ENCODE peak calls at places on chromosomes 2 and 18, in six cellular contexts. One of them, this sample, is unnamed.

GRCh38 chr2:239834143-239834542 is 191.0 kb downstream of the NDUFA10 start:
- DNase-seq in CD4-positive, alpha-beta T cell: no peak
- DNase-seq in foreskin fibroblast: no peak
- DNase-seq in CD8-positive, alpha-beta T cell: no peak
- DNase-seq in spleen: no peak
- DNase-seq in AG09319: no peak
- DNase-seq in this sample: no peak

GRCh38 chr2:42928692-42929576 is 136.6 kb upstream of the HAAO start:
- DNase-seq in CD4-positive, alpha-beta T cell: no peak
- DNase-seq in foreskin fibroblast: peak
- DNase-seq in CD8-positive, alpha-beta T cell: no peak
- DNase-seq in spleen: no peak
- DNase-seq in AG09319: no peak
- DNase-seq in this sample: no peak

GRCh38 chr2:128949360-128949759 is 630.7 kb upstream of the HS6ST1 start:
- DNase-seq in CD4-positive, alpha-beta T cell: no peak
- DNase-seq in foreskin fibroblast: no peak
- DNase-seq in CD8-positive, alpha-beta T cell: no peak
- DNase-seq in spleen: no peak
- DNase-seq in AG09319: no peak
- DNase-seq in this sample: no peak

GRCh38 chr2:55879976-55880375 is 43.6 kb downstream of the EFEMP1 start:
- DNase-seq in CD4-positive, alpha-beta T cell: no peak
- DNase-seq in foreskin fibroblast: peak
- DNase-seq in CD8-positive, alpha-beta T cell: no peak
- DNase-seq in spleen: no peak
- DNase-seq in AG09319: no peak
- DNase-seq in this sample: no peak

GRCh38 chr2:62736899-62737559 is 31.5 kb downstream of the EHBP1 start:
- DNase-seq in CD4-positive, alpha-beta T cell: no peak
- DNase-seq in foreskin fibroblast: no peak
- DNase-seq in CD8-positive, alpha-beta T cell: no peak
- DNase-seq in spleen: no peak
- DNase-seq in AG09319: no peak
- DNase-seq in this sample: no peak

GRCh38 chr18:75088622-75089211 is 120.2 kb downstream of the PTGR3 start:
- DNase-seq in CD4-positive, alpha-beta T cell: no peak
- DNase-seq in foreskin fibroblast: no peak
- DNase-seq in CD8-positive, alpha-beta T cell: no peak
- DNase-seq in spleen: no peak
- DNase-seq in AG09319: no peak
- DNase-seq in this sample: no peak

GRCh38 chr2:21317131-21317530 is 193.4 kb downstream of the TDRD15 start:
- DNase-seq in CD4-positive, alpha-beta T cell: no peak
- DNase-seq in foreskin fibroblast: no peak
- DNase-seq in CD8-positive, alpha-beta T cell: no peak
- DNase-seq in spleen: no peak
- DNase-seq in AG09319: no peak
- DNase-seq in this sample: peak

GRCh38 chr2:15159751-15160177 is 401.4 kb downstream of the NBAS start:
- DNase-seq in CD4-positive, alpha-beta T cell: no peak
- DNase-seq in foreskin fibroblast: peak
- DNase-seq in CD8-positive, alpha-beta T cell: no peak
- DNase-seq in spleen: no peak
- DNase-seq in AG09319: no peak
- DNase-seq in this sample: peak

GRCh38 chr2:152573168-152573567 is 144.1 kb downstream of the PRPF40A start:
- DNase-seq in CD4-positive, alpha-beta T cell: no peak
- DNase-seq in foreskin fibroblast: peak
- DNase-seq in CD8-positive, alpha-beta T cell: no peak
- DNase-seq in spleen: no peak
- DNase-seq in AG09319: no peak
- DNase-seq in this sample: peak

GRCh38 chr18:31432316-31432715 is 15.2 kb upstream of the DSG3 start:
- DNase-seq in CD4-positive, alpha-beta T cell: no peak
- DNase-seq in foreskin fibroblast: no peak
- DNase-seq in CD8-positive, alpha-beta T cell: no peak
- DNase-seq in spleen: no peak
- DNase-seq in AG09319: no peak
- DNase-seq in this sample: no peak

GRCh38 chr2:188808921-188809320 is 165.3 kb upstream of the COL3A1 start:
- DNase-seq in CD4-positive, alpha-beta T cell: no peak
- DNase-seq in foreskin fibroblast: peak
- DNase-seq in CD8-positive, alpha-beta T cell: no peak
- DNase-seq in spleen: no peak
- DNase-seq in AG09319: no peak
- DNase-seq in this sample: no peak

GRCh38 chr18:57910817-57911216 is 107.7 kb upstream of the ATP8B1 start:
- DNase-seq in CD4-positive, alpha-beta T cell: no peak
- DNase-seq in foreskin fibroblast: no peak
- DNase-seq in CD8-positive, alpha-beta T cell: no peak
- DNase-seq in spleen: no peak
- DNase-seq in AG09319: no peak
- DNase-seq in this sample: peak

GRCh38 chr2:100043246-100043890 is 99.0 kb downstream of the AFF3 start:
- DNase-seq in CD4-positive, alpha-beta T cell: no peak
- DNase-seq in foreskin fibroblast: no peak
- DNase-seq in CD8-positive, alpha-beta T cell: no peak
- DNase-seq in spleen: no peak
- DNase-seq in AG09319: no peak
- DNase-seq in this sample: no peak

GRCh38 chr2:3326871-3327270 is 50.7 kb downstream of the EIPR1 start:
- DNase-seq in CD4-positive, alpha-beta T cell: no peak
- DNase-seq in foreskin fibroblast: no peak
- DNase-seq in CD8-positive, alpha-beta T cell: no peak
- DNase-seq in spleen: peak
- DNase-seq in AG09319: no peak
- DNase-seq in this sample: no peak

GRCh38 chr2:62038980-62039771 is 133.7 kb downstream of the COMMD1 start:
- DNase-seq in CD4-positive, alpha-beta T cell: no peak
- DNase-seq in foreskin fibroblast: peak
- DNase-seq in CD8-positive, alpha-beta T cell: no peak
- DNase-seq in spleen: no peak
- DNase-seq in AG09319: no peak
- DNase-seq in this sample: peak

GRCh38 chr2:100997509-100998234 is 4.4 kb upstream of the RPL31 start:
- DNase-seq in CD4-positive, alpha-beta T cell: no peak
- DNase-seq in foreskin fibroblast: no peak
- DNase-seq in CD8-positive, alpha-beta T cell: no peak
- DNase-seq in spleen: no peak
- DNase-seq in AG09319: no peak
- DNase-seq in this sample: no peak

GRCh38 chr2:139674577-139674976 is 894.4 kb upstream of the NXPH2 start:
- DNase-seq in CD4-positive, alpha-beta T cell: no peak
- DNase-seq in foreskin fibroblast: no peak
- DNase-seq in CD8-positive, alpha-beta T cell: no peak
- DNase-seq in spleen: no peak
- DNase-seq in AG09319: no peak
- DNase-seq in this sample: no peak
- TF ChIP-seq CTCF in CD4-positive, alpha-beta T cell: no peak
- TF ChIP-seq CTCF in foreskin fibroblast: no peak
- TF ChIP-seq CTCF in CD8-positive, alpha-beta T cell: no peak
- TF ChIP-seq CTCF in spleen: no peak
- TF ChIP-seq CTCF in AG09319: no peak
- TF ChIP-seq CTCF in this sample: no peak

GRCh38 chr2:207473866-207474251 is 55.9 kb upstream of the CREB1 start:
- DNase-seq in CD4-positive, alpha-beta T cell: no peak
- DNase-seq in foreskin fibroblast: no peak
- DNase-seq in CD8-positive, alpha-beta T cell: no peak
- DNase-seq in spleen: no peak
- DNase-seq in AG09319: no peak
- DNase-seq in this sample: no peak

GRCh38 chr2:207472343-207473202 is 57.2 kb upstream of the CREB1 start:
- DNase-seq in CD4-positive, alpha-beta T cell: no peak
- DNase-seq in foreskin fibroblast: peak
- DNase-seq in CD8-positive, alpha-beta T cell: no peak
- DNase-seq in spleen: no peak
- DNase-seq in AG09319: no peak
- DNase-seq in this sample: no peak

GRCh38 chr2:207471261-207471660 is 58.5 kb upstream of the CREB1 start:
- DNase-seq in CD4-positive, alpha-beta T cell: no peak
- DNase-seq in foreskin fibroblast: no peak
- DNase-seq in CD8-positive, alpha-beta T cell: no peak
- DNase-seq in spleen: no peak
- DNase-seq in AG09319: no peak
- DNase-seq in this sample: no peak

GRCh38 chr2:207474871-207475485 is 54.8 kb upstream of the CREB1 start:
- DNase-seq in CD4-positive, alpha-beta T cell: no peak
- DNase-seq in foreskin fibroblast: peak
- DNase-seq in CD8-positive, alpha-beta T cell: peak
- DNase-seq in spleen: no peak
- DNase-seq in AG09319: peak
- DNase-seq in this sample: peak

GRCh38 chr2:207473203-207473865 is 56.4 kb upstream of the CREB1 start:
- DNase-seq in CD4-positive, alpha-beta T cell: no peak
- DNase-seq in foreskin fibroblast: peak
- DNase-seq in CD8-positive, alpha-beta T cell: no peak
- DNase-seq in spleen: no peak
- DNase-seq in AG09319: peak
- DNase-seq in this sample: peak
- TF ChIP-seq CTCF in CD4-positive, alpha-beta T cell: peak
- TF ChIP-seq CTCF in foreskin fibroblast: peak
- TF ChIP-seq CTCF in CD8-positive, alpha-beta T cell: peak
- TF ChIP-seq CTCF in spleen: no peak
- TF ChIP-seq CTCF in AG09319: peak
- TF ChIP-seq CTCF in this sample: peak

DNA sequence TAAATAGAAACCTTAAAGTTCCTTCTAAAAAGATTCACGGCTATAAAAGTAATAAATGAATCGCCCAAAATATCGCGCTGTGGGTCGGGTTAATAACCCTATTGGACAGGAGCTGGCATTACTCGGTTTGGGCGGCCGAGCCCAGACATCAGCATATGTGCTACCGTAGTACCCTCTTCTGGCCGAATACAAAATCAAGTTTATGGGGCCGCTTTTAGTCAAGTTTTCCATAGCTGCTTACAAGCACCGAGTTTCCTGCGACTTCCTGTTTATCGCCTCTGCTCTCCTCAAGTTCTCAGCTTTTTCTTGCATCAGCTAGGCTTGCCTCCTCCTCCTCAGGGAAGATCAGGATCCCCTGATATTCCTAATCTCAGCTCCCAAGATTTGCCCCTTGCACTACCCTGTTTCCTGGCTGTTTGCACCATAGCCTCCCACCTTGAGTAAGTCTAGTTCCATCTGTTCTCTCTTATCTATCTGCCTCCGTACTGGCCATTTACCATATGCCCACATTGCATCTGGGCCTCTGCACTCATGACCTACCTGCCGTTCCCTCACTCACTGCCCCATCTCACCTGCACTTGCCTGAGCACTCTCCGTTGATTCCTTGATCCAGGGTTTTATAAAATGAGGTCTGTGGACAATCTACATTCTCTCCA is 56.1 kb downstream of the SLC35F5 start:
- DNase-seq in CD4-positive, alpha-beta T cell: no peak
- DNase-seq in foreskin fibroblast: no peak
- DNase-seq in CD8-positive, alpha-beta T cell: peak
- DNase-seq in spleen: peak
- DNase-seq in AG09319: no peak
- DNase-seq in this sample: peak
- TF ChIP-seq CTCF in CD4-positive, alpha-beta T cell: peak
- TF ChIP-seq CTCF in foreskin fibroblast: no peak
- TF ChIP-seq CTCF in CD8-positive, alpha-beta T cell: peak
- TF ChIP-seq CTCF in spleen: peak
- TF ChIP-seq CTCF in AG09319: no peak
- TF ChIP-seq CTCF in this sample: peak

GRCh38 chr2:24943427-24943826 is 23.4 kb upstream of the ADCY3 start:
- DNase-seq in CD4-positive, alpha-beta T cell: no peak
- DNase-seq in foreskin fibroblast: no peak
- DNase-seq in CD8-positive, alpha-beta T cell: no peak
- DNase-seq in spleen: no peak
- DNase-seq in AG09319: no peak
- DNase-seq in this sample: no peak
- TF ChIP-seq CTCF in CD4-positive, alpha-beta T cell: no peak
- TF ChIP-seq CTCF in foreskin fibroblast: no peak
- TF ChIP-seq CTCF in CD8-positive, alpha-beta T cell: no peak
- TF ChIP-seq CTCF in spleen: no peak
- TF ChIP-seq CTCF in AG09319: no peak
- TF ChIP-seq CTCF in this sample: no peak

GRCh38 chr2:73020306-73020656 is 51.2 kb downstream of the SFXN5 start:
- DNase-seq in CD4-positive, alpha-beta T cell: no peak
- DNase-seq in foreskin fibroblast: no peak
- DNase-seq in CD8-positive, alpha-beta T cell: no peak
- DNase-seq in spleen: no peak
- DNase-seq in AG09319: no peak
- DNase-seq in this sample: no peak
- TF ChIP-seq CTCF in CD4-positive, alpha-beta T cell: no peak
- TF ChIP-seq CTCF in foreskin fibroblast: no peak
- TF ChIP-seq CTCF in CD8-positive, alpha-beta T cell: no peak
- TF ChIP-seq CTCF in spleen: no peak
- TF ChIP-seq CTCF in AG09319: no peak
- TF ChIP-seq CTCF in this sample: no peak

GRCh38 chr2:219998099-219998498 is 370.7 kb downstream of the SLC4A3 start:
- DNase-seq in CD4-positive, alpha-beta T cell: no peak
- DNase-seq in foreskin fibroblast: peak
- DNase-seq in CD8-positive, alpha-beta T cell: no peak
- DNase-seq in spleen: no peak
- DNase-seq in AG09319: no peak
- DNase-seq in this sample: no peak
- TF ChIP-seq CTCF in CD4-positive, alpha-beta T cell: no peak
- TF ChIP-seq CTCF in foreskin fibroblast: peak
- TF ChIP-seq CTCF in CD8-positive, alpha-beta T cell: no peak
- TF ChIP-seq CTCF in spleen: no peak
- TF ChIP-seq CTCF in AG09319: no peak
- TF ChIP-seq CTCF in this sample: no peak

GRCh38 chr2:228681426-228681825 is 499.9 kb upstream of the SPHKAP start:
- DNase-seq in CD4-positive, alpha-beta T cell: no peak
- DNase-seq in foreskin fibroblast: peak
- DNase-seq in CD8-positive, alpha-beta T cell: no peak
- DNase-seq in spleen: no peak
- DNase-seq in AG09319: no peak
- DNase-seq in this sample: no peak
- TF ChIP-seq CTCF in CD4-positive, alpha-beta T cell: no peak
- TF ChIP-seq CTCF in foreskin fibroblast: peak
- TF ChIP-seq CTCF in CD8-positive, alpha-beta T cell: no peak
- TF ChIP-seq CTCF in spleen: no peak
- TF ChIP-seq CTCF in AG09319: peak
- TF ChIP-seq CTCF in this sample: no peak

GRCh38 chr2:57728691-57729090 is 317.9 kb upstream of the VRK2 start:
- DNase-seq in CD4-positive, alpha-beta T cell: no peak
- DNase-seq in foreskin fibroblast: no peak
- DNase-seq in CD8-positive, alpha-beta T cell: no peak
- DNase-seq in spleen: no peak
- DNase-seq in AG09319: no peak
- DNase-seq in this sample: no peak
- TF ChIP-seq CTCF in CD4-positive, alpha-beta T cell: no peak
- TF ChIP-seq CTCF in foreskin fibroblast: no peak
- TF ChIP-seq CTCF in CD8-positive, alpha-beta T cell: no peak
- TF ChIP-seq CTCF in spleen: no peak
- TF ChIP-seq CTCF in AG09319: no peak
- TF ChIP-seq CTCF in this sample: no peak

This sample was measured in GM10248.